ENCODE peak calls at places on chromosome 22, in four cellular contexts. One of them, this sample, is unnamed.

GRCh38 chr22:38649841-38650522 is 6.2 kb downstream of the FAM227A start:
- DNase-seq in naive thymus-derived CD8-positive, alpha-beta T cell: no peak
- DNase-seq in ELR: no peak
- DNase-seq in anterior cingulate cortex: no peak
- DNase-seq in this sample: no peak

GRCh38 chr22:19723990-19724827 is 870 bp downstream of the GP1BB start:
- DNase-seq in ELR: no peak
- DNase-seq in anterior cingulate cortex: no peak
- DNase-seq in naive thymus-derived CD8-positive, alpha-beta T cell: no peak
- DNase-seq in this sample: no peak

GRCh38 chr22:49233507-49234100 is 594.1 kb downstream of the BRD1 start:
- DNase-seq in ELR: no peak
- DNase-seq in anterior cingulate cortex: no peak
- DNase-seq in naive thymus-derived CD8-positive, alpha-beta T cell: no peak
- DNase-seq in this sample: no peak

GRCh38 chr22:45309422-45310227 is at the start of gene FAM118A:
- DNase-seq in anterior cingulate cortex: peak
- DNase-seq in ELR: peak
- DNase-seq in naive thymus-derived CD8-positive, alpha-beta T cell: peak
- DNase-seq in this sample: peak

GRCh38 chr22:21631025-21631424 is 1.2 kb upstream of the YDJC start:
- DNase-seq in naive thymus-derived CD8-positive, alpha-beta T cell: no peak
- DNase-seq in ELR: no peak
- DNase-seq in anterior cingulate cortex: no peak
- DNase-seq in this sample: no peak

GRCh38 chr22:50673231-50674126 is 856 bp downstream of the SHANK3 start:
- DNase-seq in ELR: no peak
- DNase-seq in anterior cingulate cortex: no peak
- DNase-seq in naive thymus-derived CD8-positive, alpha-beta T cell: no peak
- DNase-seq in this sample: no peak

GRCh38 chr22:38243007-38243775 is 29.6 kb downstream of the TMEM184B start:
- DNase-seq in anterior cingulate cortex: peak
- DNase-seq in naive thymus-derived CD8-positive, alpha-beta T cell: no peak
- DNase-seq in ELR: no peak
- DNase-seq in this sample: no peak

GRCh38 chr22:32605576-32605975 is 131.0 kb downstream of the FBXO7 start:
- DNase-seq in naive thymus-derived CD8-positive, alpha-beta T cell: no peak
- DNase-seq in anterior cingulate cortex: no peak
- DNase-seq in ELR: no peak
- DNase-seq in this sample: no peak

GRCh38 chr22:28019360-28019759 is 100.3 kb upstream of the PITPNB start:
- DNase-seq in anterior cingulate cortex: no peak
- DNase-seq in naive thymus-derived CD8-positive, alpha-beta T cell: no peak
- DNase-seq in ELR: peak
- DNase-seq in this sample: no peak

GRCh38 chr22:37471721-37472417 is 14.3 kb downstream of the MFNG start:
- DNase-seq in ELR: no peak
- DNase-seq in naive thymus-derived CD8-positive, alpha-beta T cell: no peak
- DNase-seq in anterior cingulate cortex: no peak
- DNase-seq in this sample: no peak

GRCh38 chr22:47599753-47600152 is 837.3 kb downstream of the TBC1D22A start:
- DNase-seq in naive thymus-derived CD8-positive, alpha-beta T cell: no peak
- DNase-seq in ELR: no peak
- DNase-seq in anterior cingulate cortex: no peak
- DNase-seq in this sample: no peak